ENCODE peak calls at places on chromosomes 12 and 14, in nine cellular contexts. B is K562, F is HCT116, M is transverse colon, H is stomach, E is HL-60, V is Panc1, N is sigmoid colon, U is endothelial cell of umbilical vein. O is an unnamed sample.

GRCh38 chr12:63967781-63968180 is 123.3 kb downstream of the SRGAP1 start:
- DNase-seq in B (no peak), F (no peak), M (no peak), H (no peak), E (no peak), V (no peak), N (no peak), U (peak), O (no peak)

GRCh38 chr12:68352067-68352466 is 19.9 kb upstream of the MDM1 start:
- DNase-seq in B (no peak), F (no peak), M (no peak), H (no peak), E (no peak), V (no peak), N (no peak), U (peak), O (no peak)

GRCh38 chr14:104158827-104159798 is 20.7 kb downstream of the KIF26A start:
- DNase-seq in B (peak), F (no peak), M (no peak), H (peak), E (no peak), V (no peak), N (no peak), U (no peak), O (no peak)

GRCh38 chr12:108681317-108681716 is 47.6 kb upstream of the SELPLG start:
- DNase-seq in B (no peak), F (no peak), M (no peak), H (no peak), E (no peak), V (no peak), N (no peak), U (no peak), O (no peak)

GRCh38 chr14:29028973-29029582 is 262.5 kb downstream of the FOXG1 start:
- DNase-seq in B (no peak), F (no peak), M (no peak), H (no peak), E (no peak), V (no peak), N (no peak), U (no peak), O (no peak)

GRCh38 chr12:28882444-28882843 is 266.6 kb upstream of the FAR2 start:
- DNase-seq in B (no peak), F (no peak), M (no peak), H (no peak), E (no peak), V (no peak), N (no peak), U (no peak), O (no peak)

GRCh38 chr14:75343914-75344313 is 65.3 kb downstream of the FOS start:
- DNase-seq in B (no peak), F (no peak), M (no peak), H (no peak), E (no peak), V (no peak), N (no peak), U (no peak), O (no peak)

GRCh38 chr14:24439830-24440605 is 2.6 kb downstream of the SDR39U1 start:
- DNase-seq in B (no peak), F (no peak), M (no peak), H (no peak), E (no peak), V (no peak), N (peak), U (no peak), O (no peak)

GRCh38 chr14:72788972-72789728 is 104.8 kb downstream of the DPF3 start:
- DNase-seq in B (no peak), F (no peak), M (no peak), H (no peak), E (no peak), V (no peak), N (no peak), U (no peak), O (no peak)

GRCh38 chr14:34374998-34375740 is 86.9 kb downstream of the SPTSSA start:
- DNase-seq in B (no peak), F (no peak), M (peak), H (no peak), E (no peak), V (no peak), N (no peak), U (no peak), O (peak)

GRCh38 chr12:88624911-88625310 is 44.6 kb upstream of the KITLG start:
- DNase-seq in B (no peak), F (no peak), M (no peak), H (no peak), E (no peak), V (no peak), N (no peak), U (no peak), O (no peak)

DNA sequence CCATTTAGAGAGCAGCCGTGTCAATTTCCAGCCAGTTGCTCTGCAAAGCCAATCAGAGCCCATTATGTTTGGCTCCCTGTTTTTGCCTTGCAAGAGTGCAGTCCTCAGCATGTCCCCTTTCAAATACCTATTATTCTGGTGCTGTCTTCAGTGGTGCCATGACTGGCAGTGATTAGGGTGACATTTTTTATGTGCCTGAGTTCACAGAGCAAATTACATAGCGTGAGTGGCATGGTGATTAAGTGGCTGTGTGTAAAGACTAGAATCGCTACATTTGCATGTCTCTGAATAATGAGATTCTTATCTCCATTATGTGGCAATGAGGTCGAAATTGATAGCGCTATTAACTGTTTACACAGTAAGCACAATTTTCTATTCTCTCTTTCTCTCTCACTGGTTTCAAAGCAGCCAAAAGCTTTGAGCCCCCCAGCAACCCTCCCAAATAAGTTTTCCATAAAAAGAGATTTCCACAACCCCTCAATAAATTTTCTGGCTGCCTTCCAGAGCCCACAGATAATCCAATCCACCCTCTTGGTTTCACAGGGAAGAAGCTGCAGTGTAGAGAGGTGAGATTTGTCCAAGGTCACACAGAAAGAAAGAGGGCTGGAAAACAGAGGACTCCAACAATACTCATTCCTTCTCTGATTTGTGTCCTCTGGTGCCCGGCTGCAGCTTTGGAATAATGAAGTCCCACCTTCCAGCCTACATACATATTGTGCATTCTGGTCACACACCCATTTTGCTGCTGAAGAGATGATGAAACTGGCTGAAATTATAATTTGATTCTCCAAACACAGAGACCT is 58.8 kb upstream of the NUDT4 start:
- DNase-seq in B (no peak), F (no peak), M (no peak), H (no peak), E (no peak), V (no peak), N (no peak), U (no peak), O (no peak)
- TF ChIP-seq POLR2AphosphoS5 in B (no peak), F (no peak), M (no peak), H (peak), E (no peak), V (no peak), N (no peak), U (no peak), O (no peak)

GRCh38 chr12:119178544-119179334 is at the start of gene HSPB8:
- DNase-seq in B (peak), F (peak), M (peak), H (peak), E (no peak), V (peak), N (peak), U (peak), O (peak)

GRCh38 chr12:119181202-119181601 is 2.5 kb downstream of the HSPB8 start:
- DNase-seq in B (no peak), F (no peak), M (no peak), H (no peak), E (no peak), V (no peak), N (no peak), U (no peak), O (no peak)

GRCh38 chr12:119179335-119180021 is 747 bp downstream of the HSPB8 start:
- DNase-seq in B (no peak), F (peak), M (no peak), H (peak), E (no peak), V (peak), N (peak), U (peak), O (peak)

GRCh38 chr12:119181944-119182343 is 3.2 kb downstream of the HSPB8 start:
- DNase-seq in B (no peak), F (no peak), M (no peak), H (no peak), E (no peak), V (no peak), N (no peak), U (no peak), O (no peak)

GRCh38 chr12:119180380-119181040 is 1.8 kb downstream of the HSPB8 start:
- DNase-seq in B (peak), F (no peak), M (peak), H (peak), E (no peak), V (no peak), N (peak), U (peak), O (no peak)
- TF ChIP-seq POLR2AphosphoS5 in B (no peak), F (no peak), M (peak), H (no peak), E (no peak), V (no peak), N (peak), U (no peak), O (no peak)

DNA sequence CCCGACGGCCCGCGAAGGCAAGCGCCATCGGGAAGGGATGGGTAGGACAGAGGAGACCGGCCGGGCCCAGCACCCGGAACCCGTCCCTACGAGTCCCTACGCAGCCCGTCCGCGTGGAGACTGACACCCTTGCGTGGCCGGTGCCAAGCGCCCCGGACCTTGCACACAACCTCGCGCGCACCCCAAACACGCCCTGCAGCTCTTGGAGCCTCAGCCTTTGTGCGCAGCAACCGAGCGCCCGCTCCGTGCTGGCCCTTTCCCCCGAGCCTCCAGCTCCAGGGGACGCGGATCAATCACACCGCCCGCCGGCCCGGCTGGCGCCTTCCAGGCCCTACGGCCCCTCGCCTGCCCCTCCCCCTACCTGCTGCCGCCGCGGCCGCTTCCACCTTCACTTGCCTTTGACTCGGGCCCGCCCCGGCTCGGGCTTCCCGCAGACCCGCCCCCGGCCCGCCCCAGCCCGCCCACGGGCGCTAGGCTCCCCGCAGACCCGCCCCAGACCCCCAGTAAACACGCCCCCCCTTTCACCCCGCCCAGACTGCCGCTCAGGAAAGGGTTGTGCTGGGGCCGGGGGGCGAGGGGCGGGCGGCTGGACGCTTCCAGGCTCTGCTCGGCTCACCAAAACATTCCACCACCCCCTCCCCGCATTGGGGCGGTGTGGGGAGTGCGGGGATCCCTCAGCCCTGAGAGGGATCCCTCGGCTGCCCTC is at the start of gene NDRG2:
- DNase-seq in B (peak), F (no peak), M (peak), H (peak), E (peak), V (no peak), N (peak), U (no peak), O (peak)
- TF ChIP-seq POLR2AphosphoS5 in B (no peak), F (peak), M (peak), H (peak), E (no peak), V (no peak), N (peak), U (no peak), O (peak)

GRCh38 chr12:4160314-4161040 is 113.1 kb upstream of the CCND2 start:
- DNase-seq in B (no peak), F (no peak), M (no peak), H (no peak), E (no peak), V (no peak), N (no peak), U (no peak), O (no peak)
- TF ChIP-seq POLR2AphosphoS5 in B (no peak), F (no peak), M (no peak), H (no peak), E (no peak), V (no peak), N (no peak), U (no peak), O (no peak)

GRCh38 chr14:94880140-94880539 is 110.2 kb upstream of the GSC start:
- DNase-seq in B (no peak), F (no peak), M (no peak), H (no peak), E (no peak), V (no peak), N (no peak), U (no peak), O (no peak)
- TF ChIP-seq POLR2AphosphoS5 in B (no peak), F (no peak), M (no peak), H (no peak), E (no peak), V (no peak), N (no peak), U (no peak), O (no peak)

GRCh38 chr12:3076730-3077571 is at the start of gene TSPAN9:
- DNase-seq in B (peak), F (no peak), M (peak), H (peak), E (no peak), V (no peak), N (peak), U (peak), O (peak)
- TF ChIP-seq POLR2AphosphoS5 in B (no peak), F (peak), M (peak), H (peak), E (no peak), V (no peak), N (peak), U (no peak), O (peak)

GRCh38 chr12:11833174-11833895 is 183.9 kb downstream of the ETV6 start:
- DNase-seq in B (no peak), F (no peak), M (no peak), H (no peak), E (no peak), V (no peak), N (no peak), U (no peak), O (no peak)

GRCh38 chr12:11836282-11836963 is 186.9 kb downstream of the ETV6 start:
- DNase-seq in B (no peak), F (no peak), M (peak), H (peak), E (peak), V (no peak), N (no peak), U (no peak), O (no peak)

GRCh38 chr12:11832100-11832499 is 182.6 kb downstream of the ETV6 start:
- DNase-seq in B (no peak), F (no peak), M (no peak), H (no peak), E (no peak), V (no peak), N (no peak), U (no peak), O (no peak)

GRCh38 chr12:11834925-11835324 is 185.5 kb downstream of the ETV6 start:
- DNase-seq in B (no peak), F (no peak), M (no peak), H (no peak), E (no peak), V (no peak), N (no peak), U (no peak), O (no peak)

GRCh38 chr12:11834104-11834812 is 184.8 kb downstream of the ETV6 start:
- DNase-seq in B (no peak), F (no peak), M (no peak), H (no peak), E (no peak), V (no peak), N (no peak), U (peak), O (no peak)
- TF ChIP-seq POLR2AphosphoS5 in B (no peak), F (no peak), M (no peak), H (no peak), E (peak), V (no peak), N (no peak), U (no peak), O (no peak)

DNA sequence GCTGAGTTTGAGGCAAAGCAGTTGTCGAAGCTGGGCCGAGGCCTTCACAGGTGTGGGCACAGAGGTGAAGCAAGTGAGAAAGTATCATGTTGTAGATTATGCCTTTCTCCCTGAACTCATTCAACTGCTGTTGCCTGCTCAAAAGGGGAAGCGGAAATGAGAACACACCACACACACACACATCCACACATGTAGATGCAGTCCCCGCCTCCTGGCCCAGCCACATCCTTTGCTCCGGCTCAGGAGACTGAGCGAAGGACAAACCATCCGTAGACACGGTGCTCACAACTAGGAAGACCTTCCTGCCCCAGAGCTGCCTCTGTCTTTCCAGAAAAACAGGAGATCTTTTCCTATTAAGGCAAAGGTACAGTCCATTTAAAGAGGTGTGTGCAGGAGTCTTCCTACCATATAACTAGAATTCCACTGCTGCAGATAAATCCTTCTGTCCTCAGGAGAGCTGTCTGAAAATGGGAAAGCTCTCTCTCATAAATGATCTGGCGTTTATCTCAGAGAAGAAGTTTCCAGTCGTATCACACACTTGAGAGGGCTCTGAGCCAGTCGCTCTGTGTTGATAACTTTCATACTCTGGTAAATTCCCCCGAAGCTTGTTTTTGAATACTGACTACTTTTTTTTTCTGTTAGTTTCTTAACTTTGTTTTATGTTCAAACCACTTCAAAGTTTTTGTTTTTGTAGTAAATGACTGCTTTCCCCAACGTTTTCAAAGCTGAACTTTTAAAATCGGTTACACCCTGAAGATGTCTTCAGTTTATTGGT is at the start of gene TESPA1:
- DNase-seq in B (peak), F (no peak), M (peak), H (peak), E (peak), V (no peak), N (peak), U (no peak), O (peak)
- TF ChIP-seq POLR2AphosphoS5 in B (no peak), F (no peak), M (peak), H (peak), E (peak), V (no peak), N (no peak), U (no peak), O (no peak)

DNA sequence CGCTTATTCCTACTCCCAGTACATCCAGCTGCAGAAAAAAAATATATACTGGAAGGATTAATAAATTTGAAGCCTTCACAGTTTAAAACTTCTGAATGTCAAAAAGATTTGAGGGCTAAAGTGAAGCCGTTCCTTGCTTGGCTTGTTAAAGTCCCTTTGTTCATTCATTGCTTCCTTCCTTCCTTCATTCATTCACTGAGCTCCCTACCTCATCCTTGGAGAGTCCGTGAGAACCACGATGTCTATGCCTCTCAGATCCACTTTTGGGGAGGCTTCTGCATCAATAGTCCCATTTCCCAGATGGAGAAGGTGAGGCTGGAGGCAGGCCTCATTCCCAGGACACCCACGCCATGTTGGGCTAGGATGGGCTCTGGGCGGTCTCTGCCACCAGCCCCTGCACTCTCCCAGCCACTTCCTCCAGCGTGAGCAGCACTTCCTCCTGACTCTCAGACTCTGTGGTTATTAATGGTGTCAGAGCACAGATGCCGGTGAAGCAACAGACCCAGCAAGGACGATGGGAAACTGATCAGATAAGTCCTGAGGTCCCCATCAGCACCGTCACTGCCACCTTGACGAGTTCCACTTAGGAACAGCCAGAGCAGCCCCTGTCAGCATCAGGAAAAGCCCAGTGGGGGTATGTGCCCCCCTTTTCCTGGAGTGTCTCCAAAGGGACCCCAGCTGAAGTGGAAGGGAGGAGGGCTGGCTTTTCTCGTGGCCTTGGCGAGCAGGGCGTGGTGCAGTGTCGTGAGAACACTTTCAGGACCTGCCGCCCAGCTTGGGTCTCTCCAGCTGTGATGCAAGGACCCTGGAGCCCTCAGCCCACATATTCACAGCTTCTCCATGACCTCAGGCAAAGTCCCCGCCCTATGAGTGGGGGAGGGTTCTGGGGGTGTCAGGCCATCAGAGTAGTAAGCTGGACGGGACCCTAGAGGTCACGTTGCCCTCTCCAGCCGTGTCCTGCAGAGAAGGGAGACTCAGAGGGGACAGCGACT is 21.2 kb downstream of the ASB2 start:
- DNase-seq in B (no peak), F (no peak), M (peak), H (no peak), E (peak), V (no peak), N (no peak), U (no peak), O (no peak)
- TF ChIP-seq POLR2AphosphoS5 in B (no peak), F (no peak), M (no peak), H (no peak), E (peak), V (no peak), N (no peak), U (no peak), O (no peak)

O was measured in prostate gland.